ENCODE peak calls at places on chromosomes 3 and 15, in seven cellular contexts. R, H, U, I, Z, M and T are unnamed samples. For H3K9me3 and H3K36me3, the result is how much of the 10 kb centered on the place peaks cover.

GRCh38 chr3:134312873-134313838 is 61.1 kb downstream of the AMOTL2 start:
- DNase-seq in R (peak), H (peak), U (peak), I (no peak), Z (no peak), M (no peak), T (peak)

GRCh38 chr3:17420668-17421067 is 321.8 kb downstream of the TBC1D5 start:
- DNase-seq in R (no peak), H (no peak), U (peak), I (no peak), Z (no peak), M (no peak), T (no peak)

GRCh38 chr3:142209655-142210054 is 15.7 kb downstream of the GK5 start:
- DNase-seq in R (peak), H (no peak), U (peak), I (no peak), Z (no peak), M (no peak), T (peak)

GRCh38 chr3:38454179-38454883 is 641 bp downstream of the ACVR2B start:
- DNase-seq in R (peak), H (peak), U (peak), I (no peak), Z (no peak), M (peak), T (peak)

GRCh38 chr15:98878862-98879261 is 128.7 kb downstream of the PGPEP1L start:
- DNase-seq in R (no peak), H (no peak), U (no peak), I (no peak), Z (no peak), M (no peak), T (no peak)

GRCh38 chr15:98853161-98853560 is 154.4 kb downstream of the PGPEP1L start:
- DNase-seq in R (peak), H (peak), U (peak), I (peak), Z (peak), M (peak), T (peak)

GRCh38 chr3:184656991-184657669 is 54.7 kb downstream of the MAGEF1 start:
- DNase-seq in R (no peak), H (no peak), U (no peak), I (no peak), Z (no peak), M (no peak), T (no peak)

GRCh38 chr15:63372018-63372705 is 9.5 kb downstream of the CA12 start:
- DNase-seq in R (peak), H (no peak), U (peak), I (no peak), Z (peak), M (no peak), T (peak)

GRCh38 chr15:40776537-40777141 is 6.9 kb downstream of the C15orf62 start:
- DNase-seq in R (no peak), H (no peak), U (no peak), I (no peak), Z (no peak), M (no peak), T (no peak)

GRCh38 chr15:51243774-51244173 is 94.6 kb downstream of the CYP19A1 start:
- DNase-seq in R (no peak), H (no peak), U (peak), I (no peak), Z (peak), M (no peak), T (no peak)

GRCh38 chr3:48639944-48640606 is 4.8 kb upstream of the SLC26A6 start:
- DNase-seq in R (no peak), H (no peak), U (no peak), I (no peak), Z (no peak), M (no peak), T (no peak)

GRCh38 chr15:25053000-25053815 is 98.4 kb downstream of the SNRPN start:
- DNase-seq in R (peak), H (no peak), U (no peak), I (no peak), Z (no peak), M (no peak), T (peak)

GRCh38 chr15:25056484-25057429 is 102.0 kb downstream of the SNRPN start:
- DNase-seq in R (peak), H (no peak), U (no peak), I (no peak), Z (no peak), M (no peak), T (no peak)

GRCh38 chr15:25054329-25054728 is 99.5 kb downstream of the SNRPN start:
- DNase-seq in R (no peak), H (no peak), U (no peak), I (no peak), Z (no peak), M (no peak), T (no peak)

GRCh38 chr15:25055356-25056068 is 100.7 kb downstream of the SNRPN start:
- DNase-seq in R (peak), H (no peak), U (no peak), I (no peak), Z (no peak), M (no peak), T (peak)

DNA sequence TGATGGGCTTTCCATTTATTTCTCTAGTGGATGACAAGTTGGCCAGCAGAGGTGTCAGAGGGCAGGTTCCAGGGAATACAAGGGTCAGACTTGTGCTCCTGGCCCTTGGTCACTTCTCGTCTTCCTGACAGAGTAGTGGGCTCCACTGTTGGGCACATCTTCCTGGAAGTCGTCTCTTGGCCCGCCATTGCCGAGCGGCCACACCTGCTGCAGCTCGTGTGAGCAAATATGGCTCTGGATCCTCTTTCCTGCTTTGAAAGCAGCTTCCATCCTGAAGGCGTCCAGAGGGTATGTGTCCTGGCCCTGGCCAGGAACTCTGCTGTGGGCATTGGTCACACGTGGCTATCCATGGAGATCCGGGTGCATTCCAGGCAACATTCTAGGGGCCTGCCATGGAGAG is 100.2 kb downstream of the SNRPN start:
- DNase-seq in R (peak), H (no peak), U (no peak), I (no peak), Z (no peak), M (no peak), T (no peak)
- H3K9me3 ChIP-seq in R (half or more), H (half or more), U (half or more), I (half or more), Z (half or more), M (half or more), T (under half)

GRCh38 chr15:42253300-42253699 is 19.7 kb upstream of the GANC start:
- DNase-seq in R (no peak), H (no peak), U (no peak), I (no peak), Z (no peak), M (no peak), T (no peak)
- H3K36me3 ChIP-seq in R (under half), H (under half), U (under half), I (under half), Z (under half), M (under half), T (under half)

DNA sequence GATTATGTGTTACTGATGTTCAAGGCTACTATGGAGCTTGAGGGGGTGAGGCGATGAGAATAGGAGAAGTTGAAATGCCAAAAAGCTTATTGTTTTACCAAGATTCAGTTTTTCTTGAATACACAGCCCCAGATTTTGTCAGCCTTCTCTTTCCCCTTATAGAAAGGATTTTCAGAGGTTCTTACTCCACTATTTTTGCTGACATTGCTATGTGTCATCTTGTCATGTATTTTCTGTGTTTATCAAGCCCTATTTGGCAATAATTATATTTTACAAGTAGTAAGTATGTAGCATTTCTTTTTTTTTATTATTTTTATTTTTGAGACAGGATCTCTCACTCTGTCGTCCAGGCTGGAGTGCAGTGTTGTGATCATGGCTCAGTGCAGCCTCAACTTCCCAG is 133.1 kb downstream of the ATG7 start:
- DNase-seq in R (no peak), H (no peak), U (no peak), I (no peak), Z (no peak), M (no peak), T (no peak)
- H3K9me3 ChIP-seq in R (under half), H (under half), U (under half), I (under half), Z (under half), M (under half), T (under half)

GRCh38 chr3:111949712-111950111 is 29.1 kb upstream of the ABHD10 start:
- DNase-seq in R (no peak), H (no peak), U (no peak), I (no peak), Z (no peak), M (no peak), T (no peak)

GRCh38 chr3:111947179-111947727 is 31.6 kb upstream of the ABHD10 start:
- DNase-seq in R (no peak), H (no peak), U (no peak), I (no peak), Z (no peak), M (no peak), T (no peak)

GRCh38 chr3:111943533-111943932 is 35.3 kb upstream of the ABHD10 start:
- DNase-seq in R (no peak), H (no peak), U (no peak), I (no peak), Z (no peak), M (no peak), T (no peak)

DNA sequence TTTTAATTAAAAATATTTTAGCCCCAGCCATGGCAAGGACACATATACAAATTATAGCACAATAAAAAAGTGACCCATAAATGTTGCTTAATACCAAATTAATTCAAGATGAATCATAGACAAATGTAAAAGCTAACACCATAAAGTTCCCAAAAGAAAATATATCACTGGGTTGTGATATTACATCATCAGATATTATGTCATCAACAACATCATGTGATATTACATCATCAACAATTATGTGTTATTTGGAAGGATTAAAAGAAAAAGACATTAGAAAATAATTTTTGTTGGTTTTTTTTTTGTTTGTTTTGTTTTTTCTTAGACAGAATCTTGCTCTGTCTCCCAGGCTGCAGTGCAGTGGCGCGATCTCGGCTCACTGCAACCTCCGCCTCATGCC is 34.4 kb upstream of the ABHD10 start:
- DNase-seq in R (no peak), H (no peak), U (no peak), I (no peak), Z (no peak), M (no peak), T (no peak)
- H3K36me3 ChIP-seq in R (half or more), H (under half), U (under half), I (under half), Z (half or more), M (under half), T (under half)

GRCh38 chr3:56917337-56917697 is 115.6 kb upstream of the ARHGEF3 start:
- DNase-seq in R (no peak), H (no peak), U (no peak), I (no peak), Z (no peak), M (no peak), T (no peak)
- H3K9me3 ChIP-seq in R (under half), H (under half), U (under half), I (under half), Z (under half), M (under half), T (under half)

DNA sequence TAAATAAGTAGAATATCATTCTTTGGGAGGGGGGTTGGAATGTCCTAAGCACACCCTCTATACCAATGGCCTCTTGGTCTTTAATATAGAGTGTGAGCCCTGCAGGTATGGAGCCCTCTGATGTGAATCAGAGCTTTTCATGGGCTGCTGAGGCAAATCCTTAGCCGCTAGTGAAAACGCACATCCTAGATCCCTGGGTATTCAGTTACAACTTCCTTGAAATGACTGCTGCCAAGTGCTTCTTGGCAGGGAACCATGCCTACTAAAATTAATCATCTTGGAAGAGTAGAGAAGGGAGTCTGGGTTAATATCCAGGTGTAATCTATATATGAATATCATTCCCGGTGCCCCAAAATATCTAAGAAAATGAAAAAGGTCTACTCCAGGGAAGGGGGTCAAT is 109.1 kb downstream of the POLQ start:
- DNase-seq in R (no peak), H (no peak), U (no peak), I (no peak), Z (no peak), M (no peak), T (no peak)
- H3K36me3 ChIP-seq in R (under half), H (under half), U (under half), I (under half), Z (under half), M (under half), T (under half)